ENCODE peak calls at places on chromosomes 6 and 20, in four cellular contexts. K is mucosa of descending colon, M is neural progenitor cell, F is Panc1. P is an unnamed sample.
A peak's percentile ranks its signal among the peaks of the same experiment; 100 is the strongest.

GRCh38 chr20:9374068-9374467 is 140.3 kb upstream of the LAMP5 start:
- DNase-seq in K (no peak), M (no peak), F (no peak), P (no peak)

GRCh38 chr20:62603907-62604785 is 38.2 kb upstream of the SLCO4A1 start:
- DNase-seq in K (no peak), M (no peak), F (no peak), P (peak; percentile 28)

GRCh38 chr6:106870824-106871300 is 103.7 kb downstream of the CD24 start:
- DNase-seq in K (no peak), M (no peak), F (no peak), P (no peak)

GRCh38 chr6:75130784-75131183 is 75.1 kb downstream of the COL12A1 start:
- DNase-seq in K (peak; percentile 2), F (no peak), M (no peak), P (no peak)

GRCh38 chr6:16380220-16380809 is 141.9 kb downstream of the GMPR start:
- DNase-seq in F (no peak), K (no peak), M (no peak), P (no peak)

GRCh38 chr6:3773696-3774298 is 22.3 kb upstream of the PXDC1 start:
- DNase-seq in F (no peak), K (peak; percentile 10), M (no peak), P (no peak)

GRCh38 chr20:20677186-20677585 is 35.3 kb downstream of the RALGAPA2 start:
- DNase-seq in F (no peak), M (no peak), K (no peak), P (no peak)

GRCh38 chr6:9409126-9409525 is 973.8 kb upstream of the SLC35B3 start:
- DNase-seq in M (no peak), F (no peak), K (no peak), P (no peak)

GRCh38 chr20:43507150-43508080 is at the start of gene L3MBTL1:
- DNase-seq in M (peak; percentile 88), K (peak; percentile 61), F (no peak), P (peak; percentile 58)

GRCh38 chr20:20552076-20552475 is 160.4 kb downstream of the RALGAPA2 start:
- DNase-seq in K (no peak), M (no peak), F (no peak), P (no peak)

GRCh38 chr6:100175814-100176275 is 181.8 kb upstream of the MCHR2 start:
- DNase-seq in M (no peak), F (no peak), K (no peak), P (no peak)
- H3K4me1 ChIP-seq in M (peaks cover 9% of the 10 kb centered on the region), F (no peaks in the 10 kb centered on the region), K (no peaks in the 10 kb centered on the region), P (no peaks in the 10 kb centered on the region)

DNA sequence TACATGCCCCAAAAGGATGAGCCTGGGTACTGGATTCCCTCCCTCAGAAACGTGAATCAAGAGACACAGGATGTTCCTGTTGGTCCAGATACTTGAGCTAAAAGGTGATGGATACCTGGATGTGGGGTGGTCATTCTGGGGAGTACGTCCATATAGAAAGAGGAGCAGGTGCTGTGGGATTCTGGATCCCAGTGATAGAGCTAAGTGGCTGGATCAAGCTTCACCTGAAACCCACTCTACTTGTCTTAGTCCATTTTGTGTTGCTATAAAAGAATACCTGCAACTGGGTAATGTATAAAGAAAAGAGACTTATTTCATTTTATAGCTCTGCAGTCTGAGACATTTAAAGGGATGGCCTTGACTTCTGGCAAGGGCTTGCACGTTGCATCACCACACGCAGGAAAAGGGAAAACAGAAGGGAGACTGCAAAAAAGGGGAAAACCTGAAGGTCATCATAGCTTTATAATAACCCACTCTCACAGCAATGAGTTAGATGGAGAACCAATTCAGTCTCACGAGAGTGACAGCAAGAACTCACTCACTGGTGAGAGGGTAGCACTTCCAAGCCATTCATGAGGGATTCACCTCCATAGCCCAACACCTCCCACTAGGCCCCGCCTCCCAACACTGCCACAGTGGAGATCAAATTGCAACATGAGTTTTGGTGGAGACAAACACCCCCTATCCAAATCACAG is 31.2 kb downstream of the RIPOR3 start:
- DNase-seq in K (no peak), F (no peak), M (no peak), P (peak; percentile 65)
- H3K4me1 ChIP-seq in K (peaks cover 2% of the 10 kb centered on the region), F (peaks cover 60% of the 10 kb centered on the region), M (peaks cover 7% of the 10 kb centered on the region), P (no peaks in the 10 kb centered on the region)

GRCh38 chr6:46947497-46947896 is 25.8 kb upstream of the ADGRF5 start:
- DNase-seq in K (no peak), M (no peak), F (no peak), P (no peak)
- H3K4me1 ChIP-seq in K (no peaks in the 10 kb centered on the region), M (no peaks in the 10 kb centered on the region), F (no peaks in the 10 kb centered on the region), P (no peaks in the 10 kb centered on the region)

DNA sequence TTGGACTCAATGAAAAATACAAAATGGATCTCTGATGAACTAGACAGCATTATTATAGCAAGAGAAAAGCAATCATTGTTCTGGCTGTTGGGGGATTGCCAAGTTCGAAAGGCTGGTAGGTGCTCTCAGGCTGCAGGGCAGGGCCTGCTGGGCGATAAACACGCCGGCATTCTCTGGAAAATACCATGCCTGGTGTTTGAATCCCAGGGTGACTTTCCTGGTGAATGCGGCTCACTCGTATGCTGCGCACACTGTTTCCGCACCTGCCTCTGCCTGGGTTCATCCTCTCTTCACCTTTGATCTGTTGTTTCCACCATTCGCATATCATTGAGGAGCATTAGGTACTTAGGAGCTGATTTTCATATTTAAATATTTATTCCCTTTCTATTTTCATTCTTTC is 37.4 kb downstream of the GCNT2 start:
- DNase-seq in K (peak; percentile 71), M (peak; percentile 40), F (no peak), P (no peak)
- H3K4me1 ChIP-seq in K (no peaks in the 10 kb centered on the region), M (peaks cover 57% of the 10 kb centered on the region), F (peaks cover 3% of the 10 kb centered on the region), P (no peaks in the 10 kb centered on the region)

GRCh38 chr20:37518059-37518458 is 3.0 kb upstream of the NNAT start:
- DNase-seq in M (no peak), F (no peak), K (no peak), P (no peak)

GRCh38 chr20:37518606-37519507 is 2.2 kb upstream of the NNAT start:
- DNase-seq in K (no peak), F (no peak), M (peak; percentile 46), P (peak; percentile 84)

GRCh38 chr20:37515876-37516275 is 5.2 kb upstream of the NNAT start:
- DNase-seq in F (no peak), K (no peak), M (no peak), P (no peak)

GRCh38 chr20:37517371-37517748 is 3.7 kb upstream of the NNAT start:
- DNase-seq in K (no peak), F (no peak), M (no peak), P (no peak)

DNA sequence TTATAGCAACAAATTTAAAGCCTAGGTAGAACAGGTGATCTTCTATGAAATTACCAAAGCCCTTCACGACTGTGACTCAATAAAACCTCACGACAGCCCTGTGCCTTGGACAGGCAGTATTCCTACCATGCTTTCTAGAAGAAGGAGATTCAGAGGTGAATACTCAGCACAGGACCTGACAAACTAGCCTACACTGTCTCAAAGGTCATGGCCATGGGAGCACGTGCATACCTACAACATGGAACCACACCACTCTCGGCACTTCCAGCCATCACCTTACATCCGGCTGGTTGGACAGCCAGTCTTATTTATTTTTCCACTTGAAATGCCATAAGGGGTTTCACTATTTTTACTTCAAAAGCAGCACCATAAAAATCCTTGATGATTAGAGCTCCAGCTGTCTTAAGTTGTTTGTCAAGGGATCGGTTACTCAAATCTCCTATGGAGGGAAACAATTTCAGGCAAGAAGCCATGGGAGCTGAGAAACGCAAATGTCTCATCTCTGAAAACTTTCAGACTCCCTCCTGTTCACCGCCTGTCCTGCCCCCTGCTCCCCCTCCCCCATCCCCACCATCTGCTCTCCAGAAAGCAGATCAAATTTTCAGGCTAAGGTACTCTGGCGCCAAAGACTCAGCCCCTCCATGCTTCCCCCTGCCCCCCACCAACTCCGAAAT is 4.2 kb upstream of the NNAT start:
- DNase-seq in K (no peak), M (no peak), F (no peak), P (no peak)
- H3K4me1 ChIP-seq in K (peaks cover 7% of the 10 kb centered on the region), M (peaks cover 33% of the 10 kb centered on the region), F (no peaks in the 10 kb centered on the region), P (peaks cover 28% of the 10 kb centered on the region)

DNA sequence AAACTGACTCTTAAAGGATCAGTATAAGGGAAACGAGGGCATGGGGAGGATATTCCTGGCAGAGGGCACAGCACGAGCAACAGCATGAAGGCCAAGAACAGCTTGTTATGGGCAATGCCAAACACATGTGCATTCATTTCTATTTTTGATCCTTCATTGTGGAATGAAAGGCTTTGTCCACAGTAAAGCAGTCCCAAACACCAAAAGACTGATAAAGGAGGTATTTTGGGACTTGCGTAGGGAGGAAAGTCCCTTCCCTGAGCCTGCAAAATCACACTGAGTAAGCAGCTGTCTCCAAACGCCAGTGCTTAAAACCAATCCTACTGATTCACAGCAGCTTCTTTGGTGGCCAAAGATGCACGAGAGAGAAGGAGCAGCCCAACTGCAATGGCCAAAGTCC is 138.2 kb downstream of the UNC5CL start:
- DNase-seq in M (no peak), K (no peak), F (no peak), P (no peak)
- H3K4me1 ChIP-seq in M (no peaks in the 10 kb centered on the region), K (no peaks in the 10 kb centered on the region), F (peaks cover 32% of the 10 kb centered on the region), P (no peaks in the 10 kb centered on the region)

GRCh38 chr6:152828431-152828830 is 77.8 kb downstream of the VIP start:
- DNase-seq in F (no peak), M (no peak), K (no peak), P (no peak)
- H3K4me1 ChIP-seq in F (no peaks in the 10 kb centered on the region), M (no peaks in the 10 kb centered on the region), K (no peaks in the 10 kb centered on the region), P (no peaks in the 10 kb centered on the region)

GRCh38 chr20:32663704-32664351 is 9.9 kb downstream of the C20orf203 start:
- DNase-seq in M (no peak), K (no peak), F (no peak), P (no peak)
- H3K4me1 ChIP-seq in M (peaks cover 8% of the 10 kb centered on the region), K (peaks cover 6% of the 10 kb centered on the region), F (no peaks in the 10 kb centered on the region), P (no peaks in the 10 kb centered on the region)

GRCh38 chr6:31634969-31635575 is 14.6 kb downstream of the PRRC2A start:
- DNase-seq in M (no peak), F (no peak), K (no peak), P (peak; percentile 83)

GRCh38 chr6:31639043-31639442 is 13.4 kb downstream of the BAG6 start:
- DNase-seq in F (no peak), K (no peak), M (no peak), P (no peak)

GRCh38 chr6:31634131-31634530 is 13.6 kb downstream of the PRRC2A start:
- DNase-seq in K (no peak), M (no peak), F (no peak), P (no peak)

GRCh38 chr6:31639449-31639861 is 13.0 kb downstream of the BAG6 start:
- DNase-seq in K (no peak), F (no peak), M (no peak), P (no peak)

GRCh38 chr6:31636698-31637596 is 15.5 kb downstream of the BAG6 start:
- DNase-seq in F (no peak), M (no peak), K (no peak), P (no peak)
- H3K4me1 ChIP-seq in F (peaks cover 11% of the 10 kb centered on the region), M (no peaks in the 10 kb centered on the region), K (no peaks in the 10 kb centered on the region), P (peaks cover 12% of the 10 kb centered on the region)

DNA sequence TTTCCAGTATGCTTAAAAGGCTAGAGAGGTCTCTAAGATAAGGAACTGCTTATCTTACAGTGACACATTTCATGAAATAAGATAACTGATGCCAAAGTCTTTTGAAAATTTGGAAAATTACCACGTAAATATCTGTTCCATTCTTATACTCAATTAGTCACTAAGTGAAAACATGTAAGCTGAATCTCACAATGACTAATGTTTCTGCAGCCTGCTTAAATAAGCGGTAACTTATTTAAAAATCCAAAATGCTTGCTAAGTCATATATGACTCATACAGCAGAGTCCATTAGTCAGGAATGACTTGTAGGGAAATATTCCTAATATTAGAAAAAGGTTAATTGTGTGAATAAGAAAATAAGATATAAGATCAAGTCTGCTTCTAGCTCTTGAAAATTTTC is 27.8 kb upstream of the LGSN start:
- DNase-seq in M (no peak), K (no peak), F (peak; percentile 42), P (no peak)
- H3K4me1 ChIP-seq in M (no peaks in the 10 kb centered on the region), K (peaks cover 7% of the 10 kb centered on the region), F (no peaks in the 10 kb centered on the region), P (no peaks in the 10 kb centered on the region)

P was measured in right lobe of liver.